ENCODE peak calls at places on chromosomes 6 and 20, in ten cellular contexts. N is IMR-90, P is small intestine, Q is Peyer's patch, W is cardiac muscle cell, S is heart left ventricle, A is astrocyte, T is left ventricle myocardium inferior, L is brain microvascular endothelial cell, X is mesendoderm. D is an unnamed sample.

GRCh38 chr6:35203680-35204079 is 10.1 kb upstream of the SCUBE3 start:
- DNase-seq in N (no peak), P (no peak), Q (no peak), W (no peak), S (no peak), A (no peak), T (no peak), L (no peak), X (no peak), D (no peak)

GRCh38 chr6:43274127-43274915 is 23.7 kb upstream of the SLC22A7 start:
- DNase-seq in N (no peak), P (no peak), Q (peak), W (no peak), S (peak), A (no peak), T (no peak), L (no peak), X (no peak), D (no peak)

GRCh38 chr6:89574860-89575561 is 63.5 kb downstream of the LYRM2 start:
- DNase-seq in N (no peak), P (no peak), Q (no peak), W (no peak), S (no peak), A (no peak), T (no peak), L (no peak), X (peak), D (no peak)

GRCh38 chr6:137102851-137103492 is 58.2 kb upstream of the IL20RA start:
- DNase-seq in N (no peak), P (no peak), Q (no peak), W (no peak), S (no peak), A (no peak), T (no peak), L (no peak), X (peak), D (no peak)

GRCh38 chr20:23683281-23683680 is 5.6 kb downstream of the CST4 start:
- DNase-seq in N (no peak), P (no peak), Q (no peak), W (no peak), S (no peak), A (no peak), T (no peak), L (no peak), X (no peak), D (no peak)

GRCh38 chr20:38962898-38963484 is 847 bp downstream of the DHX35 start:
- DNase-seq in N (no peak), P (no peak), Q (no peak), W (no peak), S (no peak), A (no peak), T (no peak), L (no peak), X (no peak), D (no peak)

GRCh38 chr6:37038297-37039198 is 33.1 kb downstream of the FGD2 start:
- DNase-seq in N (peak), P (no peak), Q (no peak), W (no peak), S (no peak), A (peak), T (peak), L (no peak), X (no peak), D (no peak)

GRCh38 chr20:14959506-14960493 is 622.4 kb upstream of the FLRT3 start:
- DNase-seq in N (no peak), P (no peak), Q (no peak), W (no peak), S (no peak), A (no peak), T (no peak), L (no peak), X (no peak), D (no peak)

GRCh38 chr20:37095108-37095608 is 639 bp downstream of the RBL1 start:
- DNase-seq in N (no peak), P (peak), Q (peak), W (no peak), S (no peak), A (no peak), T (no peak), L (no peak), X (no peak), D (no peak)

GRCh38 chr20:51305316-51306052 is 237.0 kb downstream of the NFATC2 start:
- DNase-seq in N (no peak), P (peak), Q (no peak), W (no peak), S (no peak), A (no peak), T (no peak), L (no peak), X (peak), D (no peak)

GRCh38 chr20:50487397-50487796 is 22.8 kb upstream of the PTPN1 start:
- DNase-seq in N (no peak), P (no peak), Q (no peak), W (no peak), S (no peak), A (no peak), T (no peak), L (no peak), X (no peak), D (no peak)

GRCh38 chr20:20369353-20370086 is 1.6 kb downstream of the INSM1 start:
- DNase-seq in N (no peak), P (peak), Q (peak), W (peak), S (no peak), A (no peak), T (no peak), L (no peak), X (peak), D (no peak)

GRCh38 chr6:28719275-28719940 is 193.7 kb downstream of the GPX5 start:
- DNase-seq in N (peak), P (no peak), Q (no peak), W (no peak), S (no peak), A (no peak), T (no peak), L (peak), X (peak), D (no peak)

GRCh38 chr6:139265512-139266190 is 26.1 kb downstream of the TXLNB start:
- DNase-seq in N (no peak), P (no peak), Q (no peak), W (no peak), S (no peak), A (no peak), T (no peak), L (no peak), X (no peak), D (no peak)

GRCh38 chr6:139257291-139257690 is 34.5 kb downstream of the TXLNB start:
- DNase-seq in N (no peak), P (no peak), Q (no peak), W (no peak), S (no peak), A (no peak), T (no peak), L (no peak), X (no peak), D (no peak)

GRCh38 chr6:139257821-139258398 is 33.9 kb downstream of the TXLNB start:
- DNase-seq in N (no peak), P (no peak), Q (no peak), W (no peak), S (no peak), A (no peak), T (no peak), L (no peak), X (peak), D (no peak)

GRCh38 chr6:139262519-139263300 is 29.1 kb downstream of the TXLNB start:
- DNase-seq in N (peak), P (no peak), Q (no peak), W (no peak), S (no peak), A (peak), T (no peak), L (no peak), X (no peak), D (no peak)
- H3K4me3 ChIP-seq in N (no peak), P (no peak), Q (no peak), W (no peak), S (no peak), A (no peak), T (no peak), L (no peak), X (no peak), D (no peak)

GRCh38 chr6:113052513-113052912 is 705.4 kb downstream of the RFPL4B start:
- DNase-seq in N (no peak), P (no peak), Q (no peak), W (no peak), S (no peak), A (no peak), T (no peak), L (no peak), X (no peak), D (no peak)

GRCh38 chr6:113050010-113050893 is 703.1 kb downstream of the RFPL4B start:
- DNase-seq in N (peak), P (no peak), Q (no peak), W (no peak), S (no peak), A (peak), T (no peak), L (peak), X (no peak), D (no peak)

GRCh38 chr6:113049190-113049589 is 702.1 kb downstream of the RFPL4B start:
- DNase-seq in N (peak), P (no peak), Q (no peak), W (no peak), S (no peak), A (peak), T (no peak), L (no peak), X (no peak), D (no peak)

GRCh38 chr6:113048741-113049140 is 701.6 kb downstream of the RFPL4B start:
- DNase-seq in N (peak), P (no peak), Q (no peak), W (no peak), S (no peak), A (peak), T (no peak), L (no peak), X (no peak), D (no peak)

DNA sequence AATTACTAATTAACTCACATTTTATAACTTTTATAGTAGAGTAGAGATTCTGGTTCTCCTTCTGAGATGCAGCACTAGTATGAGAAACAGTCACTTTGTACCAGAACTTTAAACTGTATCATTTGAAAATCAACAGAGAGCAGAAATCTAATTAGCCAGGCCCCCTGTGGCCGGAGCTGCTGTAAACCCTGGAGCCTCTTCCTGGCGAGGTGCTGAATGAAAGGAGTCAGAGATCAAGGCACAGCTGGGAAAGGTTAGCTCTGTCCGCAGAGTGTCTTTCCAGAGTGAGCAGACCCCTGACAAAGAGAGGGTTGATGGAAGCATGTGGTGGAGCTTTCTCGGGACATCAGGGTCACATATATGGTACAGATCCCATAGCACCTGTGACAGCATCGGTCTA is 703.8 kb downstream of the RFPL4B start:
- DNase-seq in N (no peak), P (no peak), Q (no peak), W (peak), S (no peak), A (no peak), T (no peak), L (no peak), X (peak), D (no peak)
- H3K27ac ChIP-seq in N (no peak), P (no peak), Q (no peak), W (no peak), S (no peak), A (no peak), T (no peak), L (no peak), X (no peak), D (no peak)

DNA sequence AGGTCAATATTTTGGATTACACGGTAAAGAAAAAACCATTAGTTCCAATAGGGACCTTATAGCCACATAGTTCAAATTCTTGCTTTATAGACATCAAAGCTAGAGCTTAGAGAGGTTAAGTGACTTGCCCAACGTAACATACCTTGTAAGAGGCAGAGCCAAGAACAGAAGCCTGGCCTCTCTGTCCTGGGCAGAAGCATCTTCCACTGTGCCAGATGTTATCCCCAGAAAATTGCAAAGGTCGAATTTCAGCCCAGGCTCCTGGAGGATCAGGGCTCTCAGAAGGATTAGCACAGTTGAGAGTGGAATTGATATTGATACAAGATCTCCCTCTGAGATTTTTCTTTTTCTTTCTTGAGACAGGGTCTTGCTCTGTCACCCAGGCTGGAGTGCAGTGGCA is 6.1 kb downstream of the SMIM28 start:
- DNase-seq in N (no peak), P (no peak), Q (no peak), W (no peak), S (no peak), A (no peak), T (no peak), L (no peak), X (peak), D (no peak)
- H3K4me3 ChIP-seq in N (no peak), P (no peak), Q (no peak), W (no peak), S (no peak), A (no peak), T (no peak), L (no peak), X (no peak), D (no peak)

GRCh38 chr6:11656486-11656885 is 118.9 kb downstream of the TMEM170B start:
- DNase-seq in N (no peak), P (no peak), Q (no peak), W (no peak), S (no peak), A (no peak), T (no peak), L (no peak), X (peak), D (no peak)
- H3K27ac ChIP-seq in N (no peak), P (no peak), Q (no peak), W (no peak), S (no peak), A (no peak), T (no peak), L (no peak), X (no peak), D (no peak)

GRCh38 chr6:149660028-149660427 is 11.5 kb upstream of the KATNA1 start:
- DNase-seq in N (no peak), P (no peak), Q (no peak), W (no peak), S (no peak), A (no peak), T (no peak), L (no peak), X (no peak), D (no peak)

GRCh38 chr6:149657441-149657840 is 8.9 kb upstream of the KATNA1 start:
- DNase-seq in N (no peak), P (no peak), Q (no peak), W (no peak), S (no peak), A (no peak), T (no peak), L (no peak), X (no peak), D (no peak)
- H3K4me3 ChIP-seq in N (no peak), P (no peak), Q (no peak), W (no peak), S (no peak), A (no peak), T (no peak), L (no peak), X (no peak), D (no peak)

GRCh38 chr20:47412073-47412472 is 55.6 kb upstream of the ZMYND8 start:
- DNase-seq in N (no peak), P (no peak), Q (no peak), W (no peak), S (no peak), A (no peak), T (no peak), L (no peak), X (no peak), D (no peak)

GRCh38 chr20:47405775-47406325 is 49.4 kb upstream of the ZMYND8 start:
- DNase-seq in N (no peak), P (no peak), Q (no peak), W (no peak), S (no peak), A (no peak), T (no peak), L (no peak), X (no peak), D (no peak)

GRCh38 chr20:47413189-47413588 is 56.7 kb upstream of the ZMYND8 start:
- DNase-seq in N (no peak), P (no peak), Q (no peak), W (no peak), S (no peak), A (no peak), T (no peak), L (no peak), X (no peak), D (no peak)

GRCh38 chr20:47406849-47407682 is 50.6 kb upstream of the ZMYND8 start:
- DNase-seq in N (peak), P (no peak), Q (no peak), W (no peak), S (no peak), A (peak), T (no peak), L (no peak), X (no peak), D (no peak)

DNA sequence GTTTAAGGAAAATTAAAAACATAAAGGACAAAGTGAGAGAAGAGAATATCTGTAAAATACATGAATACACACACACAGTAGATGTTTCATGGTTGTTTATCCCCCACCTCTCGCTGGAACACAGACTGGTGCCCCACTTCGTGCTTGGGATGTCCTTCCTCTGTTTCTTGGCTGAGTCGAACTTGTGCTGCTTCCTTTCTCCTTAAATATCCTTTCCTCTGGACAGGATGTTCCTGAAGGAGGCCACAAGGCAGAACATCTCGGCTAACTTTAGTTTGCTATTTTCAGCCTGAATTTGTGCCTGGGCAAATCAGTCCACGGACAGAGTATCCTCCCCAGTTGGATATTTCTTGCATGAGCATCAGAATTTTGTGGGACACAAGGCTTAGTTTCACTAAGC is 54.7 kb upstream of the ZMYND8 start:
- DNase-seq in N (no peak), P (no peak), Q (no peak), W (no peak), S (no peak), A (no peak), T (peak), L (no peak), X (no peak), D (no peak)
- H3K27ac ChIP-seq in N (no peak), P (peak), Q (peak), W (no peak), S (peak), A (no peak), T (peak), L (no peak), X (no peak), D (no peak)

DNA sequence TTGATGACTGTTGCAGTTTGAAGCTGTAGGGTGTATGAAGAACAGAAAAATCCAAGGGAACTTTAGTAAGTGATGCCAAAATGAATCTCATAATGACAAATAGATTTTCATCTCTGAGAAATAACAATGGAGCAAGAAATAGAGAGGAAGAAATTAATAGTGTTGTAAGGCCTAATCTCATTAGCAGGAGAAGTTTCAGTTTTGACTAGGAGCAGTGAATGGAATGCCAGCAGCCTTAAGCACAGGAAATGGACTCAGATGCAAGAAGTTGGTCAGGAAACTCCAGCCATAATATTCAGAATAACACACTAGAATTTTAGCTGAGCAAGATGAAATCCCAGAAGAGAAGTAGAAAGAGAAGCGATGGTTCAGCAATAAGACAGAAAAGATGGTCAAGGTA is 23.9 kb downstream of the ATXN1 start:
- DNase-seq in N (peak), P (no peak), Q (no peak), W (no peak), S (no peak), A (peak), T (no peak), L (no peak), X (peak), D (no peak)
- H3K4me3 ChIP-seq in N (no peak), P (no peak), Q (no peak), W (no peak), S (no peak), A (no peak), T (peak), L (no peak), X (no peak), D (no peak)